ENCODE peak calls at places on chromosome 22, in five cellular contexts. M is ovary, C is gastrocnemius medialis, W is prostate gland, D is H54. L is an unnamed sample.
A peak's percentile ranks its signal among the peaks of the same experiment; 100 is the strongest.

GRCh38 chr22:38706101-38706884 is 549 bp downstream of the GTPBP1 start:
- DNase-seq in M (peak; percentile 75), C (peak; percentile 39), W (peak; percentile 21), D (no peak), L (peak; percentile 54)

GRCh38 chr22:24230911-24231656 is 13.8 kb downstream of the GGT5 start:
- DNase-seq in M (no peak), C (no peak), W (no peak), D (no peak), L (no peak)

GRCh38 chr22:31616315-31616980 is 45.6 kb downstream of the PISD start:
- DNase-seq in M (no peak), C (no peak), W (no peak), D (no peak), L (no peak)

GRCh38 chr22:43828711-43829447 is 16.8 kb upstream of the EFCAB6 start:
- DNase-seq in M (peak; percentile 65), C (peak; percentile 89), W (no peak), D (no peak), L (peak; percentile 43)

GRCh38 chr22:17966403-17966717 is 58.0 kb downstream of the MICAL3 start:
- DNase-seq in M (no peak), C (no peak), W (no peak), D (no peak), L (no peak)

GRCh38 chr22:44184006-44184405 is 3.3 kb downstream of the PARVG start:
- DNase-seq in M (no peak), C (no peak), W (no peak), D (no peak), L (no peak)

GRCh38 chr22:28229566-28230483 is 310.8 kb upstream of the PITPNB start:
- DNase-seq in M (no peak), C (peak; percentile 12), W (no peak), D (no peak), L (no peak)

GRCh38 chr22:38454011-38454360 is 1.0 kb downstream of the KCNJ4 start:
- DNase-seq in M (no peak), C (no peak), W (no peak), D (no peak), L (no peak)

GRCh38 chr22:26643368-26644100 is 13.9 kb upstream of the MIAT start:
- DNase-seq in M (no peak), C (no peak), W (no peak), D (no peak), L (no peak)

GRCh38 chr22:19082101-19082500 is 40.1 kb downstream of the DGCR2 start:
- DNase-seq in M (no peak), C (no peak), W (no peak), D (no peak), L (no peak)
- TF ChIP-seq POLR2A in M (no peak), C (no peak), W (no peak), D (no peak), L (no peak)

DNA sequence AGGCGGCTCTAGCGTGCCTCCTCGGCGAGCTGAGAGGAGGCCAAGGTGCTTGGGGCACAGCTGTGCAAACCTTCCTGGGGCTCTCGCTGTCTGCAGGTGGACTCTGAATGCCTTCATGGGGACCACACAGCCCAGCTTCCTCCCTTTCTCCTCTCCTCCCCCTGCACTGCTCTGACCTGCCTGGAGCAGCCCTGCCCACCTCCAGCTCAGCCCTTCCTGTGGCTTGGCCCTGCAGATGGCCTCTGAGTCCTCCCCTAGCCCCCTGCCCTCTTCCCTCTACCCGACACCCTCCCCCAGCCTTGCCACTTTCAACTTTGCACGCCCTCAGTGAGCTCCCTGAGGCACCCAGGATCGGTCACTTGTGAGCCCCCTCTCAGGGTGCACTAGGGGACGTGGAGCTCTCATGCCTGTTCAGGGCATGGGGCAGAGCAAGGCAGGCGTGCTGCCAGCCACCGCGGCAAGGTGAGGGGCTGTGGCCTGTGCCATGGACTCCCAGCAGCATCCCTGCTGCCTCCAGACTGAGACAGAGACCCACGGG is 31.4 kb downstream of the PPM1F start:
- DNase-seq in M (no peak), C (no peak), W (no peak), D (no peak), L (no peak)
- TF ChIP-seq POLR2A in M (no peak), C (no peak), W (no peak), D (no peak), L (no peak)

DNA sequence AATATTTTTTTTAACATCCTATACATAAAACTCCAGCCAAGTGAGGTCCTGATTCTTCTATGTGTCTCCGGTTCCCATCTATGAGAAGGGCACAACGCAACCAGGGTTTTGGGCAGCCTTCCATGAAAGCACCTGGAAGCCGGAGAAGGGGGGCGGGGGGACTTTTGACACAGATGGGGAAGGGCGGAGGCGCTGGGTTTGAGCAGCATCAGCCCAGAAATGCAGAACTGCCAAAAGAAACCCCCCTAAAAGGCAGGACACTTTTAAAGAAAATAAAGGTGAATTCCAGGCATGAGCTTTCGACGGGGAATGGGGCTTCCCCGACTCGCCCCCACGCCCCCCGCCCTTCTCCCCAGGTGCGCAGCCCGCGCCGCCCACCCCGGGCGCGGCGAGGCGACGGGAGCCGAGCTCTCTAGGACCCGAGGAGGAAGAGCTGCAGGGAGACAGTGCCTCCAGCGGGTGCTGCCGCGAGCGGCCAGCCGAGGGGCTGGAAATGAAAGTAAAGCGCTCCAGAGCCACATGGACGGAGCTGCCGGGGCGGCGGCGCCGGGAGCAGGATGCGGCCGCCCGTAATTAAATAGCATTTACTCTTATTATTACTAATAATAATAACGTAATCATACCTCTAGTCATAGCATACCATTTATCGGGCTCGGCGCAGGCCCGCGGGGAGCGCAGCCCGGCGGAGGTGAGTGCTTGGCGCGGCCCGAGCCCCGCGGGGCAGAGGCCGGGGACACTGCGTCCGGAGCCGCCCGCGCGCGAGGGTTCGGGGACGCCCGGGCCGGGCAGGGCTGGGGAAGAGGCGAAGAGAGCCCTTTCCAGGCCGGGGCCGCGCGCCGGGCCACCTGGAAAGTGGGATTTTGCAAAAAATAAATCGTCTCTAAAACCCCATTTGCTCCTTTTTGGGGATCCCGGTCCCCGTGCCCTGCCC is at the start of gene ZC3H7B:
- DNase-seq in M (peak; percentile 86), C (peak; percentile 79), W (peak; percentile 81), D (peak; percentile 77), L (peak; percentile 80)
- TF ChIP-seq POLR2A in M (no peak), C (peak; percentile 62), W (peak; percentile 67), D (peak; percentile 44), L (no peak)

GRCh38 chr22:19478466-19479357 is at the start of gene UFD1:
- DNase-seq in M (peak; percentile 90), C (peak; percentile 95), W (peak; percentile 71), D (peak; percentile 58), L (peak; percentile 84)

GRCh38 chr22:19480789-19481188 is 1.1 kb downstream of the CDC45 start:
- DNase-seq in M (no peak), C (no peak), W (no peak), D (no peak), L (no peak)

GRCh38 chr22:19480173-19480568 is 451 bp downstream of the CDC45 start:
- DNase-seq in M (no peak), C (no peak), W (no peak), D (no peak), L (no peak)

GRCh38 chr22:19478086-19478392 is 954 bp downstream of the UFD1 start:
- DNase-seq in M (no peak), C (no peak), W (no peak), D (no peak), L (no peak)

GRCh38 chr22:19479358-19480172 is at the start of gene CDC45:
- DNase-seq in M (peak; percentile 95), C (peak; percentile 97), W (peak; percentile 98), D (peak; percentile 85), L (peak; percentile 96)
- TF ChIP-seq POLR2A in M (no peak), C (no peak), W (peak; percentile 19), D (no peak), L (no peak)

GRCh38 chr22:30127749-30128166 is 47.5 kb downstream of the HORMAD2 start:
- DNase-seq in M (no peak), C (no peak), W (no peak), D (no peak), L (no peak)
- TF ChIP-seq POLR2A in M (no peak), C (no peak), W (no peak), D (no peak), L (no peak)